ENCODE peak calls at places on chromosomes 12 and 14, in seven cellular contexts. H is BE2C, W is pancreas, Q is tibial nerve, K is esophagus squamous epithelium, J is stomach, A is lower lobe of right lung. Y is an unnamed sample.
A peak's percentile ranks its signal among the peaks of the same experiment; 100 is the strongest.

GRCh38 chr12:31578632-31579031 is 12.3 kb downstream of the DENND5B start:
- DNase-seq in A (no peak), Q (no peak), W (no peak), H (no peak), J (no peak), K (no peak), Y (peak; percentile 39)

GRCh38 chr12:57836442-57837375 is 9.8 kb downstream of the CTDSP2 start:
- DNase-seq in A (no peak), K (no peak), W (no peak), Q (peak; percentile 45), J (peak; percentile 63), H (no peak), Y (peak; percentile 77)

GRCh38 chr12:69466867-69467266 is 3.3 kb upstream of the FRS2 start:
- DNase-seq in J (no peak), A (no peak), Q (no peak), K (no peak), W (no peak), H (no peak), Y (no peak)

GRCh38 chr14:61381589-61381988 is 60.2 kb downstream of the PRKCH start:
- DNase-seq in W (peak; percentile 54), A (peak; percentile 47), J (no peak), Q (no peak), K (no peak), H (no peak), Y (no peak)

GRCh38 chr14:104283197-104284106 is 145.1 kb downstream of the KIF26A start:
- DNase-seq in K (no peak), H (peak; percentile 7), Q (no peak), A (peak; percentile 36), J (no peak), W (no peak), Y (peak; percentile 12)

GRCh38 chr12:8914716-8915526 is 612 bp downstream of the PHC1 start:
- DNase-seq in H (peak; percentile 67), Q (no peak), K (no peak), J (peak; percentile 49), A (peak; percentile 64), W (peak; percentile 55), Y (peak; percentile 53)

GRCh38 chr14:59245809-59246295 is 57.4 kb downstream of the DAAM1 start:
- DNase-seq in W (no peak), Q (no peak), J (no peak), A (no peak), H (no peak), K (no peak), Y (no peak)

GRCh38 chr14:67941456-67942018 is 122.0 kb downstream of the RAD51B start:
- DNase-seq in H (no peak), A (no peak), J (no peak), Q (no peak), W (no peak), K (no peak), Y (no peak)

GRCh38 chr12:13390381-13390856 is 193.9 kb downstream of the EMP1 start:
- DNase-seq in W (peak; percentile 97), J (peak; percentile 98), Q (peak; percentile 38), H (peak; percentile 97), K (no peak), A (peak; percentile 91), Y (peak; percentile 94)

GRCh38 chr12:19236656-19237055 is 107.1 kb downstream of the PLEKHA5 start:
- DNase-seq in K (no peak), J (no peak), W (no peak), A (no peak), H (no peak), Q (no peak), Y (no peak)

GRCh38 chr14:90556050-90556477 is 159.2 kb downstream of the CALM1 start:
- DNase-seq in K (no peak), Q (no peak), J (peak; percentile 57), W (no peak), A (peak; percentile 62), H (peak; percentile 59), Y (peak; percentile 71)

GRCh38 chr12:14260011-14260993 is 105.2 kb upstream of the ATF7IP start:
- DNase-seq in H (no peak), W (peak; percentile 93), Q (peak; percentile 87), K (peak; percentile 39), J (peak; percentile 89), A (peak; percentile 95), Y (peak; percentile 85)

GRCh38 chr12:51262758-51263177 is 7.4 kb downstream of the SMAGP start:
- DNase-seq in A (peak; percentile 58), J (peak; percentile 78), Q (no peak), K (no peak), H (peak; percentile 52), W (peak; percentile 77), Y (peak; percentile 95)

GRCh38 chr12:74689071-74689655 is 151.5 kb downstream of the ATXN7L3B start:
- DNase-seq in Q (no peak), K (no peak), H (no peak), J (no peak), A (no peak), W (no peak), Y (no peak)

GRCh38 chr12:114835031-114835430 is 151.1 kb upstream of the TBX3 start:
- DNase-seq in J (no peak), A (no peak), Q (no peak), W (no peak), K (no peak), H (no peak), Y (no peak)

GRCh38 chr14:105059035-105059916 is 6.0 kb downstream of the GPR132 start:
- DNase-seq in K (no peak), J (no peak), A (peak; percentile 80), W (no peak), H (no peak), Q (no peak), Y (no peak)

GRCh38 chr12:16300222-16300621 is 22.7 kb upstream of the SLC15A5 start:
- DNase-seq in Q (no peak), H (no peak), J (no peak), W (no peak), A (no peak), K (no peak), Y (no peak)

GRCh38 chr12:29991924-29992323 is 208.2 kb upstream of the TMTC1 start:
- DNase-seq in J (no peak), A (no peak), W (no peak), Q (no peak), K (no peak), H (no peak), Y (no peak)

GRCh38 chr14:56797569-56798446 is 12.5 kb downstream of the OTX2 start:
- DNase-seq in J (no peak), H (no peak), W (no peak), Q (no peak), A (no peak), K (no peak), Y (peak; percentile 12)

GRCh38 chr14:67444395-67444794 is 32.4 kb upstream of the PLEK2 start:
- DNase-seq in K (no peak), J (no peak), W (no peak), Q (no peak), H (no peak), A (no peak), Y (no peak)

GRCh38 chr14:54709444-54709843 is 142.5 kb downstream of the SAMD4A start:
- DNase-seq in Q (no peak), A (no peak), K (no peak), J (no peak), H (no peak), W (no peak), Y (no peak)

GRCh38 chr12:100858658-100859057 is 64.1 kb downstream of the ANO4 start:
- DNase-seq in J (no peak), Q (no peak), A (no peak), W (no peak), H (no peak), K (no peak), Y (no peak)

GRCh38 chr12:100859063-100859627 is 64.6 kb downstream of the ANO4 start:
- DNase-seq in J (no peak), W (no peak), A (no peak), K (no peak), H (no peak), Q (no peak), Y (no peak)

GRCh38 chr12:100857971-100858370 is 63.4 kb downstream of the ANO4 start:
- DNase-seq in K (no peak), H (no peak), J (no peak), A (no peak), Q (no peak), W (no peak), Y (no peak)

GRCh38 chr12:100862600-100863149 is 68.1 kb downstream of the ANO4 start:
- DNase-seq in A (no peak), K (no peak), Q (no peak), W (no peak), J (no peak), H (no peak), Y (no peak)

GRCh38 chr12:100860611-100861010 is 66.0 kb downstream of the ANO4 start:
- DNase-seq in Q (no peak), K (no peak), J (no peak), H (no peak), W (no peak), A (no peak), Y (no peak)
- H3K36me3 ChIP-seq in Q (no peaks in the 10 kb centered on the region), K (no peaks in the 10 kb centered on the region), J (no peaks in the 10 kb centered on the region), H (no peaks in the 10 kb centered on the region), W (no peaks in the 10 kb centered on the region), A (no peaks in the 10 kb centered on the region), Y (no peaks in the 10 kb centered on the region)

DNA sequence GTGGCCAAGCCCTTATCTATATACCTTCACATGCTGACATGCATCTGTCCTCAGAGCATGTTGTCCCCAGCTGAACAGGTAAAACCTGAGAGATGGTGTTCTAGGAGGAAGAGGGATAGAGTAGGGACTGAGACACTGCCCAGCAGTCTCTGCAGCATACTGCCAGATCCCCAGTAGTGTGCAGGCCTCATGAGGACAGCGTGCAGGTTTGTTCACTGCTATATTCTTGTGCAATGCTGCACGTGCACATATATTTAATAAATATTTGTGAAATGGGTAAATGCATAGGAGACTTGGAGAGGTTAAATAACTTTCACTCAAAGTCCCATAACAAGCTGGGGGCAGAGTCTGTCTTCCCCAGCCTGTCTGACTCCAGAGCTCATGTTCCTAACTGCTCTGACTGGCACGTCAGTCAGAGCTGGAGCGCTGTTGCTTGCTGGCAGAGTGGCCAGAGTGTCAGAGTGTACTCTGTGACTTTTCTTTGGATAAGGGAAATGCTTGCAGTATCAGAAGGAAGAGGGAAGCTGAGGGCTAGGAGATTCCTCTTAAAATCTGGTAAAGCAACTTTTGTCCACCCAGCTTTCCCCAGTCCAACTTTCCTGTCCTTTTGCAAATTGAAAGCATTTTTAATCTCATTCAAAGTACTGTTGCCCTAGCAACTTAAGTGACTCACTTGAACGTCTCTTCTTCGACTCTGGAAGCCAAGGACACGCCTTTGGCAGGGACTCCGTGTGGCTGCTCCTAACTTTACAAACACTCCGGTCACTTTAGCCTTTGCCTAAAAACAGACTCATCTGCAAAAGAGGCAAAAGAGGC is 14.9 kb upstream of the POLR3B start:
- DNase-seq in A (peak; percentile 65), K (no peak), W (peak; percentile 39), J (peak; percentile 49), Q (peak; percentile 50), H (no peak), Y (peak; percentile 94)
- H3K4me3 ChIP-seq in A (peak overlapping the region; percentile 23), K (peak overlapping the region; percentile 13), W (peak overlapping the region; percentile 11), J (peak overlapping the region; percentile 4), Q (no peak overlapping the region), H (no peak overlapping the region), Y (no peak overlapping the region)

DNA sequence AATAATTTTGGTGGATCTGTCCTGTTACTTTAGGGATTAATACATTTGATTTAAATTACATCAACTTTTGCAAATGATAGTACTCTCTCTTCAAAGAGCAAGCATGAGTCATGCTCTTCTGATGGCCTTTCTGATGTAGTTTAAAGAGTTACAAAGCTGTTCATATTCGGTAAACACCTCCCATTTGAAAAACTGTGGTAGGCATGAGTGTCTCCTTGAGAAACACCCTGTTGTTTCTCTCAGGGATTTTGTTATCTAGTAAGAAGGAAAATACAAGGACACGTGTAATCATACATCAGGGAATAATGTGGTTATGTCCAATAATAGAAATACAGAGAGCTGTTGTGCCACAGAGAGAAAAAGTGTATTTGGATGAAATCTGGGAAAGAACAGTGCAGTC is 53.3 kb upstream of the E2F7 start:
- DNase-seq in K (no peak), W (no peak), A (no peak), J (no peak), H (no peak), Q (no peak), Y (no peak)
- H3K4me1 ChIP-seq in K (no peaks in the 10 kb centered on the region), W (no peaks in the 10 kb centered on the region), A (no peaks in the 10 kb centered on the region), J (no peaks in the 10 kb centered on the region), H (no peaks in the 10 kb centered on the region), Q (no peaks in the 10 kb centered on the region), Y (no peaks in the 10 kb centered on the region)

GRCh38 chr12:112087055-112087850 is 21.3 kb downstream of the NAA25 start:
- DNase-seq in K (no peak), J (no peak), Q (no peak), A (no peak), H (no peak), W (no peak), Y (no peak)
- H3K36me3 ChIP-seq in K (peaks cover 26% of the 10 kb centered on the region), J (peaks cover 89% of the 10 kb centered on the region), Q (peaks cover 79% of the 10 kb centered on the region), A (peaks cover 85% of the 10 kb centered on the region), H (peaks cover 81% of the 10 kb centered on the region), W (peaks cover 13% of the 10 kb centered on the region), Y (peaks cover 65% of the 10 kb centered on the region)

Y was measured in adrenal gland.